ENCODE peak calls at places on chromosome 1, in six cellular contexts. One of them, this sample, is unnamed.

GRCh38 chr1:6519935-6520621 is 28.6 kb upstream of the PLEKHG5 start:
- DNase-seq in A673: peak; percentile 76
- DNase-seq in colonic mucosa: no peak
- DNase-seq in DMS79: peak; percentile 87
- DNase-seq in activated T-cell treated with anti-CD3 and anti-CD28 coated beads for 24 hours: no peak
- DNase-seq in left ventricle myocardium inferior: no peak
- DNase-seq in this sample: peak; percentile 82

GRCh38 chr1:116067564-116067887 is 43.7 kb upstream of the MAB21L3 start:
- DNase-seq in left ventricle myocardium inferior: peak; percentile 35
- DNase-seq in DMS79: no peak
- DNase-seq in activated T-cell treated with anti-CD3 and anti-CD28 coated beads for 24 hours: no peak
- DNase-seq in A673: peak; percentile 22
- DNase-seq in colonic mucosa: no peak
- DNase-seq in this sample: peak; percentile 75

GRCh38 chr1:42170779-42171621 is 6.5 kb upstream of the GUCA2A start:
- DNase-seq in left ventricle myocardium inferior: no peak
- DNase-seq in DMS79: peak; percentile 37
- DNase-seq in activated T-cell treated with anti-CD3 and anti-CD28 coated beads for 24 hours: no peak
- DNase-seq in colonic mucosa: no peak
- DNase-seq in A673: no peak
- DNase-seq in this sample: no peak

GRCh38 chr1:163826500-163826899 is 504.7 kb downstream of the NUF2 start:
- DNase-seq in colonic mucosa: no peak
- DNase-seq in activated T-cell treated with anti-CD3 and anti-CD28 coated beads for 24 hours: no peak
- DNase-seq in left ventricle myocardium inferior: no peak
- DNase-seq in A673: no peak
- DNase-seq in DMS79: peak; percentile 91
- DNase-seq in this sample: no peak

GRCh38 chr1:154808261-154808908 is 61.7 kb downstream of the KCNN3 start:
- DNase-seq in colonic mucosa: no peak
- DNase-seq in A673: no peak
- DNase-seq in DMS79: no peak
- DNase-seq in activated T-cell treated with anti-CD3 and anti-CD28 coated beads for 24 hours: no peak
- DNase-seq in left ventricle myocardium inferior: peak; percentile 32
- DNase-seq in this sample: no peak

GRCh38 chr1:226938903-226939438 is 1.1 kb upstream of the COQ8A start:
- DNase-seq in DMS79: peak; percentile 40
- DNase-seq in activated T-cell treated with anti-CD3 and anti-CD28 coated beads for 24 hours: no peak
- DNase-seq in colonic mucosa: no peak
- DNase-seq in left ventricle myocardium inferior: no peak
- DNase-seq in A673: no peak
- DNase-seq in this sample: no peak

GRCh38 chr1:41321277-41321676 is 40.0 kb upstream of the FOXO6 start:
- DNase-seq in colonic mucosa: no peak
- DNase-seq in activated T-cell treated with anti-CD3 and anti-CD28 coated beads for 24 hours: no peak
- DNase-seq in left ventricle myocardium inferior: no peak
- DNase-seq in A673: no peak
- DNase-seq in DMS79: no peak
- DNase-seq in this sample: no peak

GRCh38 chr1:1137256-1138045 is 21.6 kb upstream of the C1orf159 start:
- DNase-seq in DMS79: peak; percentile 53
- DNase-seq in A673: no peak
- DNase-seq in left ventricle myocardium inferior: no peak
- DNase-seq in activated T-cell treated with anti-CD3 and anti-CD28 coated beads for 24 hours: peak; percentile 53
- DNase-seq in colonic mucosa: peak; percentile 72
- DNase-seq in this sample: no peak

GRCh38 chr1:111587509-111588174 is 31.9 kb upstream of the RAP1A start:
- DNase-seq in A673: no peak
- DNase-seq in activated T-cell treated with anti-CD3 and anti-CD28 coated beads for 24 hours: no peak
- DNase-seq in DMS79: no peak
- DNase-seq in colonic mucosa: no peak
- DNase-seq in left ventricle myocardium inferior: no peak
- DNase-seq in this sample: no peak

GRCh38 chr1:186304982-186305949 is 69.8 kb downstream of the TPR start:
- DNase-seq in A673: peak; percentile 71
- DNase-seq in left ventricle myocardium inferior: no peak
- DNase-seq in activated T-cell treated with anti-CD3 and anti-CD28 coated beads for 24 hours: no peak
- DNase-seq in colonic mucosa: no peak
- DNase-seq in DMS79: no peak
- DNase-seq in this sample: no peak

GRCh38 chr1:50976111-50976889 is 6.3 kb downstream of the CDKN2C start:
- DNase-seq in colonic mucosa: no peak
- DNase-seq in activated T-cell treated with anti-CD3 and anti-CD28 coated beads for 24 hours: no peak
- DNase-seq in DMS79: peak; percentile 54
- DNase-seq in left ventricle myocardium inferior: no peak
- DNase-seq in A673: peak; percentile 46
- DNase-seq in this sample: no peak

GRCh38 chr1:67100833-67101232 is 33.9 kb downstream of the C1orf141 start:
- DNase-seq in activated T-cell treated with anti-CD3 and anti-CD28 coated beads for 24 hours: no peak
- DNase-seq in DMS79: no peak
- DNase-seq in colonic mucosa: no peak
- DNase-seq in A673: no peak
- DNase-seq in left ventricle myocardium inferior: no peak
- DNase-seq in this sample: no peak

GRCh38 chr1:201999625-202000238 is 10.7 kb upstream of the ELF3 start:
- DNase-seq in A673: peak; percentile 70
- DNase-seq in colonic mucosa: no peak
- DNase-seq in activated T-cell treated with anti-CD3 and anti-CD28 coated beads for 24 hours: no peak
- DNase-seq in left ventricle myocardium inferior: no peak
- DNase-seq in DMS79: peak; percentile 56
- DNase-seq in this sample: no peak

GRCh38 chr1:234772345-234773147 is 162.6 kb upstream of the IRF2BP2 start:
- DNase-seq in colonic mucosa: no peak
- DNase-seq in A673: peak; percentile 64
- DNase-seq in activated T-cell treated with anti-CD3 and anti-CD28 coated beads for 24 hours: peak; percentile 85
- DNase-seq in DMS79: no peak
- DNase-seq in left ventricle myocardium inferior: peak; percentile 43
- DNase-seq in this sample: peak; percentile 68

GRCh38 chr1:30903343-30904034 is 5.1 kb downstream of the SDC3 start:
- DNase-seq in A673: no peak
- DNase-seq in left ventricle myocardium inferior: peak; percentile 4
- DNase-seq in colonic mucosa: no peak
- DNase-seq in DMS79: no peak
- DNase-seq in activated T-cell treated with anti-CD3 and anti-CD28 coated beads for 24 hours: no peak
- DNase-seq in this sample: peak; percentile 44